ENCODE peak calls at places on chromosomes 5 and 9, in five cellular contexts. O, M, W, G and H are unnamed samples.

GRCh38 chr9:127976943-127977871 is 3.6 kb downstream of the EEIG1 start:
- DNase-seq in O (no peak), M (no peak), W (no peak), G (no peak), H (no peak)

GRCh38 chr9:129316281-129317030 is 138.4 kb upstream of the IER5L start:
- DNase-seq in O (no peak), M (no peak), W (peak), G (no peak), H (no peak)

GRCh38 chr9:109171926-109172325 is 4.9 kb upstream of the FRRS1L start:
- DNase-seq in O (no peak), M (no peak), W (peak), G (no peak), H (peak)

GRCh38 chr9:136197930-136198604 is 6.9 kb downstream of the LHX3 start:
- DNase-seq in O (no peak), M (no peak), W (no peak), G (no peak), H (no peak)

GRCh38 chr9:105341784-105342183 is 97.3 kb downstream of the SLC44A1 start:
- DNase-seq in O (peak), M (no peak), W (no peak), G (no peak), H (peak)

GRCh38 chr5:171462928-171463843 is 43.7 kb downstream of the FGF18 start:
- DNase-seq in O (no peak), M (no peak), W (no peak), G (no peak), H (no peak)

GRCh38 chr9:124477211-124478013 is 27.2 kb downstream of the ADGRD2 start:
- DNase-seq in O (no peak), M (no peak), W (no peak), G (peak), H (no peak)

GRCh38 chr5:105413406-105413990 is 1850.9 kb upstream of the NUDT12 start:
- DNase-seq in O (no peak), M (no peak), W (no peak), G (no peak), H (no peak)

GRCh38 chr5:163459465-163459887 is 426 bp downstream of the NUDCD2 start:
- DNase-seq in O (no peak), M (no peak), W (no peak), G (no peak), H (no peak)

GRCh38 chr5:175590471-175590881 is 67.4 kb upstream of the HRH2 start:
- DNase-seq in O (peak), M (no peak), W (no peak), G (no peak), H (peak)

GRCh38 chr5:133384903-133385302 is 227.4 kb downstream of the FSTL4 start:
- DNase-seq in O (no peak), M (no peak), W (peak), G (no peak), H (no peak)

GRCh38 chr5:151580239-151580638 is 10.9 kb downstream of the FAT2 start:
- DNase-seq in O (no peak), M (no peak), W (no peak), G (no peak), H (no peak)

GRCh38 chr5:147822686-147823491 is 8.6 kb downstream of the SPINK1 start:
- DNase-seq in O (peak), M (peak), W (no peak), G (peak), H (peak)

GRCh38 chr9:69452110-69452780 is 127.2 kb downstream of the ENTREP1 start:
- DNase-seq in O (no peak), M (no peak), W (peak), G (no peak), H (peak)

GRCh38 chr5:93800988-93801811 is 59.8 kb upstream of the POU5F2 start:
- DNase-seq in O (peak), M (no peak), W (no peak), G (peak), H (peak)

GRCh38 chr5:96343094-96343493 is 90.0 kb downstream of the PCSK1 start:
- DNase-seq in O (no peak), M (no peak), W (no peak), G (no peak), H (no peak)

GRCh38 chr9:89113851-89114250 is 64.8 kb downstream of the SHC3 start:
- DNase-seq in O (no peak), M (no peak), W (no peak), G (no peak), H (no peak)

GRCh38 chr9:3900673-3901318 is 375.0 kb upstream of the RFX3 start:
- DNase-seq in O (no peak), M (no peak), W (no peak), G (no peak), H (no peak)

GRCh38 chr5:42943931-42944631 is 96.0 kb downstream of the ANXA2R start:
- DNase-seq in O (no peak), M (no peak), W (no peak), G (no peak), H (no peak)

GRCh38 chr5:79800979-79801827 is 111.6 kb downstream of the CMYA5 start:
- DNase-seq in O (no peak), M (no peak), W (no peak), G (peak), H (no peak)

GRCh38 chr9:83456226-83456625 is 82.0 kb downstream of the FRMD3 start:
- DNase-seq in O (no peak), M (no peak), W (no peak), G (no peak), H (no peak)

GRCh38 chr9:83012160-83012559 is 50.8 kb downstream of the RASEF start:
- DNase-seq in O (no peak), M (no peak), W (no peak), G (no peak), H (no peak)

GRCh38 chr5:13866792-13867191 is 77.7 kb downstream of the DNAH5 start:
- DNase-seq in O (peak), M (no peak), W (no peak), G (peak), H (peak)

GRCh38 chr5:163433271-163433670 is 4.1 kb upstream of the CCNG1 start:
- DNase-seq in O (no peak), M (no peak), W (no peak), G (no peak), H (no peak)

GRCh38 chr9:2227468-2227867 is 212.3 kb downstream of the SMARCA2 start:
- DNase-seq in O (no peak), M (no peak), W (no peak), G (no peak), H (no peak)

GRCh38 chr9:36208521-36209253 is 18.0 kb downstream of the CLTA start:
- DNase-seq in O (no peak), M (no peak), W (no peak), G (no peak), H (no peak)

GRCh38 chr9:96412174-96412913 is 5.8 kb downstream of the ZNF367 start:
- DNase-seq in O (no peak), M (no peak), W (no peak), G (no peak), H (no peak)

GRCh38 chr9:130286072-130286770 is 20.7 kb downstream of the HMCN2 start:
- DNase-seq in O (no peak), M (no peak), W (no peak), G (no peak), H (no peak)

GRCh38 chr5:129019401-129019908 is 54.2 kb downstream of the SLC27A6 start:
- DNase-seq in O (no peak), M (no peak), W (no peak), G (no peak), H (no peak)

GRCh38 chr9:128943832-128944620 is 3.4 kb downstream of the DOLK start:
- DNase-seq in O (no peak), M (no peak), W (no peak), G (no peak), H (no peak)

GRCh38 chr9:95766906-95767305 is 108.6 kb upstream of the ERCC6L2 start:
- DNase-seq in O (no peak), M (no peak), W (no peak), G (no peak), H (no peak)

GRCh38 chr5:33315170-33315569 is 125.6 kb upstream of the TARS1 start:
- DNase-seq in O (no peak), M (no peak), W (no peak), G (no peak), H (no peak)

GRCh38 chr9:18250051-18250450 is 223.9 kb upstream of the ADAMTSL1 start:
- DNase-seq in O (no peak), M (no peak), W (no peak), G (no peak), H (no peak)

GRCh38 chr9:18240213-18240612 is 233.7 kb upstream of the ADAMTSL1 start:
- DNase-seq in O (no peak), M (no peak), W (no peak), G (no peak), H (no peak)

DNA sequence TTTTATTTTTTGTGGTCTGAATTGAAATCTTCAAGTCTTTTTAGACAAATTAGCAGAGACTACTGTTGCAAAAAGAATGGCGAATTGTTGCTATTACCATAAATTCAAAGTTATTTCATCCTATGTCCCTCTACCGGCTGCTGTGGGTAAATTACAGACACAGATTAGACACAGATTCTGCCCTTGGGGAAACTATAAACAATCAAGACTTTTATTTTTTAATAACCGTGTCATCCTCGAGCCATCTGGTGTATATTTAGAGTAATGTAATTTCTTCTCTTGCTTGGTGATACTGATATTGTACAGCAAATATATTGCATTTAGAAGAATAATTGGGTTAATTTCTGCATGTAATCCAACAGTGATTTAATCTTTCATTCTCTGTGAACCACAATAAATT is 228.0 kb upstream of the ADAMTSL1 start:
- DNase-seq in O (no peak), M (no peak), W (no peak), G (no peak), H (no peak)
- TF ChIP-seq CTCF in O (peak), M (no peak), W (no peak), G (no peak), H (peak)

GRCh38 chr5:161548472-161549094 is 2.1 kb upstream of the GABRB2 start:
- DNase-seq in O (no peak), M (no peak), W (no peak), G (no peak), H (no peak)

GRCh38 chr5:161547573-161548471 is 1.3 kb upstream of the GABRB2 start:
- DNase-seq in O (no peak), M (no peak), W (no peak), G (peak), H (no peak)

GRCh38 chr5:161545701-161546462 is 643 bp downstream of the GABRB2 start:
- DNase-seq in O (no peak), M (no peak), W (no peak), G (no peak), H (no peak)

GRCh38 chr5:161546463-161547301 is at the start of gene GABRB2:
- DNase-seq in O (no peak), M (peak), W (no peak), G (peak), H (peak)

GRCh38 chr5:161544350-161544765 is 2.2 kb downstream of the GABRB2 start:
- DNase-seq in O (no peak), M (peak), W (no peak), G (peak), H (peak)
- TF ChIP-seq CTCF in O (peak), M (peak), W (peak), G (peak), H (peak)

DNA sequence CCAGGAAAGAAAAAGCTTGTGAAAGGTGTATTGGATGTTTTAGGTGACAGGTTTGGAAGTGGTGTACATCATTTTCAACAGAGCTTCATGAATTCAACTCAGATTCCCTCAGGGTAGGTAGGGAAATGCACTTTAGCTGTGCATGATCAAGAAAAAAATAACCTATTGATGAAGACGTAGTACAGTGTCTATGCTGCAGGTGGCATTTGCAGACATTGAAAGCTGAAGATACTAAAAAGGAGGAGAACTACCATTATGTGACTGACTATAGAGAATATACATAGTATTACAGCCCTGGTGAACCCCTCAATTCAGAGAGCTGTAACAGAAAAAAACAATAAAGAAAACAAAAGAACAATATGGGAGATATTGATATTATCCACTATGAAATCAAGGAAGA is 2344.7 kb upstream of the ACO1 start:
- DNase-seq in O (no peak), M (no peak), W (no peak), G (no peak), H (no peak)
- TF ChIP-seq CTCF in O (no peak), M (no peak), W (no peak), G (no peak), H (no peak)

DNA sequence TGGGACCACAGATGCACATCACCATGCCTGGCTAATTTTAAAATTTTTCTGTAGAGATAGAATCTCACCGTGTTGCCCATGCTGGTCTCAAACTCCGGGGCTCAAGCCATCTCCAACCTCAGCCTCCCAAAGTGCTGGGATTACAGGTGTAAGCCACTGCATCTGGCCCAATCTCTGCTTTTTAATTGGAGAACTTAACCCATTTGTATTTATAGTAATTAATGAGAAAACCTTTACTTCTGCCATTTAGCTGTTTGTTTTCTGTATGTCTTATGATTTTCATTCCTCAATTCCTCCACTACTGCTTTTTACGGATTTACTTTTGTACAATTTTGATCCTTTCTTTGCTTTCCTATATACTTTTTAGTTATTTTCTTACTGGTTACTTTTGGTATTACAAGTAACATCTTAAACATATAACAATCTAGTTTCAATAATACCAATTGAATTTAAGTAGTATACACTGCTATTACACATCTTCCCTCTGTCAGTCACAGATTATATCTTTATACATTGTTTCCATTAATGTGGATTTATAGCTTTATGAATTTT is 26.1 kb downstream of the RALGDS start:
- DNase-seq in O (no peak), M (no peak), W (no peak), G (no peak), H (no peak)
- TF ChIP-seq CTCF in O (no peak), M (peak), W (no peak), G (no peak), H (no peak)